ENCODE peak calls at places on chromosomes 5 and 9, in five cellular contexts. One of them, this sample, is unnamed.

GRCh38 chr5:128346038-128346437 is 192.0 kb downstream of the FBN2 start:
- DNase-seq in A549: no peak
- DNase-seq in K562: no peak
- DNase-seq in tibial nerve: no peak
- DNase-seq in stomach: no peak
- DNase-seq in this sample: no peak

GRCh38 chr9:117656007-117656406 is 48.2 kb upstream of the TLR4 start:
- DNase-seq in A549: no peak
- DNase-seq in K562: no peak
- DNase-seq in tibial nerve: no peak
- DNase-seq in stomach: no peak
- DNase-seq in this sample: no peak

GRCh38 chr5:87321605-87322004 is 53.9 kb downstream of the RASA1 start:
- DNase-seq in A549: no peak
- DNase-seq in K562: no peak
- DNase-seq in tibial nerve: no peak
- DNase-seq in stomach: no peak
- DNase-seq in this sample: no peak

GRCh38 chr5:174065528-174066189 is 20.2 kb downstream of the NSG2 start:
- DNase-seq in A549: no peak
- DNase-seq in K562: no peak
- DNase-seq in tibial nerve: no peak
- DNase-seq in stomach: peak; percentile 32
- DNase-seq in this sample: no peak

GRCh38 chr9:115615821-115616665 is 498.1 kb upstream of the TNC start:
- DNase-seq in A549: peak; percentile 82
- DNase-seq in K562: no peak
- DNase-seq in tibial nerve: no peak
- DNase-seq in stomach: no peak
- DNase-seq in this sample: no peak

GRCh38 chr9:129511320-129511900 is 109.5 kb downstream of the C9orf50 start:
- DNase-seq in A549: no peak
- DNase-seq in K562: no peak
- DNase-seq in tibial nerve: no peak
- DNase-seq in stomach: no peak
- DNase-seq in this sample: no peak

GRCh38 chr5:148776780-148777179 is 49.6 kb upstream of the ADRB2 start:
- DNase-seq in A549: peak; percentile 12
- DNase-seq in K562: no peak
- DNase-seq in tibial nerve: no peak
- DNase-seq in stomach: peak; percentile 35
- DNase-seq in this sample: no peak

GRCh38 chr5:3026099-3026498 is 274.6 kb upstream of the IRX2 start:
- DNase-seq in A549: no peak
- DNase-seq in K562: no peak
- DNase-seq in tibial nerve: no peak
- DNase-seq in stomach: no peak
- DNase-seq in this sample: no peak

GRCh38 chr9:20649381-20649780 is 27.1 kb upstream of the MLLT3 start:
- DNase-seq in A549: no peak
- DNase-seq in K562: no peak
- DNase-seq in tibial nerve: no peak
- DNase-seq in stomach: no peak
- DNase-seq in this sample: no peak

DNA sequence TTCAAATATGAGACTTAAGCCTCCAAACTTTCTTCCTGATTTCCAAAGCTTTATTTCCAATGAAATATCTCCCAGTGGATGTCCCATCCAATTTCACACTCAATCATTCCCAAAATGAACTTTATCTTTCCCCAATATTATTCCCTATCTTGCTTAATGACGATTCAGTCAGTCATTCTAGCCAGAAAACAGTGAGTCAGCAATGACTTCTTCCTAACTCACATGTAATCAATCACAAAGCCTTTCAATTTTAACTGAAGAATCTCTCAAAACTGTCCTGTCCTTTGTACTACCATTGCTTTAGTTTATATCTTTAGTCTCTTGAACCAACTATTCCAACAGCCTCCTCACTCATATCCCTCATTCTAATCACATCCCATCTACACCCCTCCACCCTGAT is 34.9 kb downstream of the NSA2 start:
- DNase-seq in A549: no peak
- DNase-seq in K562: no peak
- DNase-seq in tibial nerve: no peak
- DNase-seq in stomach: no peak
- DNase-seq in this sample: no peak
- TF ChIP-seq EP300 in A549: no peak
- TF ChIP-seq EP300 in K562: no peak
- TF ChIP-seq EP300 in tibial nerve: no peak
- TF ChIP-seq EP300 in stomach: no peak
- TF ChIP-seq EP300 in this sample: no peak

DNA sequence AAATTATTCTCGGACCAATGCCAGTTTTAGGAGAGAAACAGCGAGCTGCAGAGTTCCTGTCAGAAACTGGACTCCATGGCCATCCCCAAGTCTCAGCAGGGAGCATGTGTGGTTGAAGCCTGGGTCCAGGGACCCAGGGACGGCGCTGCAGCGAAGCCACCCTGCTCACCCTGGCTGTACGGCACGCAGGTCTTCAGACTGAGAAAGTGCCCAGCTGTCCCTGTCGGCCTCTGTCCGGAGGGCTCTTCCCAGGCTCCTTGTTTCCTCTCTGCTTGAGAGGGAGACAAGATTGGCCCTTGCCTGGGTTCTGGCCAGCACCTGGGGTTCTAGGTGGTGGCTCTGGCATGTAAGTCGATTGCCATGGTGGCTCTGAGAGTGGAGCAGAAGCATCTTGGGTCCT is 26.9 kb downstream of the PTGES2 start:
- DNase-seq in A549: no peak
- DNase-seq in K562: no peak
- DNase-seq in tibial nerve: no peak
- DNase-seq in stomach: no peak
- DNase-seq in this sample: no peak
- H3K4me3 ChIP-seq in A549: no peak overlapping the region
- H3K4me3 ChIP-seq in K562: no peak overlapping the region
- H3K4me3 ChIP-seq in tibial nerve: peak overlapping the region; percentile 41
- H3K4me3 ChIP-seq in stomach: peak overlapping the region; percentile 3
- H3K4me3 ChIP-seq in this sample: peak overlapping the region; percentile 55

GRCh38 chr9:35675732-35676392 is 2.1 kb downstream of the CA9 start:
- DNase-seq in A549: no peak
- DNase-seq in K562: no peak
- DNase-seq in tibial nerve: no peak
- DNase-seq in stomach: peak; percentile 65
- DNase-seq in this sample: no peak
- TF ChIP-seq POLR2A in A549: no peak
- TF ChIP-seq POLR2A in K562: no peak
- TF ChIP-seq POLR2A in tibial nerve: no peak
- TF ChIP-seq POLR2A in stomach: no peak
- TF ChIP-seq POLR2A in this sample: no peak

GRCh38 chr5:6774673-6775327 is 61.6 kb downstream of the TENT4A start:
- DNase-seq in A549: no peak
- DNase-seq in K562: no peak
- DNase-seq in tibial nerve: no peak
- DNase-seq in stomach: no peak
- DNase-seq in this sample: no peak

GRCh38 chr5:6770826-6771607 is 57.8 kb downstream of the TENT4A start:
- DNase-seq in A549: no peak
- DNase-seq in K562: no peak
- DNase-seq in tibial nerve: no peak
- DNase-seq in stomach: no peak
- DNase-seq in this sample: no peak

GRCh38 chr5:6772886-6773285 is 59.7 kb downstream of the TENT4A start:
- DNase-seq in A549: no peak
- DNase-seq in K562: no peak
- DNase-seq in tibial nerve: no peak
- DNase-seq in stomach: no peak
- DNase-seq in this sample: peak; percentile 16

GRCh38 chr5:6775595-6775994 is 62.4 kb downstream of the TENT4A start:
- DNase-seq in A549: no peak
- DNase-seq in K562: no peak
- DNase-seq in tibial nerve: no peak
- DNase-seq in stomach: no peak
- DNase-seq in this sample: peak; percentile 39

DNA sequence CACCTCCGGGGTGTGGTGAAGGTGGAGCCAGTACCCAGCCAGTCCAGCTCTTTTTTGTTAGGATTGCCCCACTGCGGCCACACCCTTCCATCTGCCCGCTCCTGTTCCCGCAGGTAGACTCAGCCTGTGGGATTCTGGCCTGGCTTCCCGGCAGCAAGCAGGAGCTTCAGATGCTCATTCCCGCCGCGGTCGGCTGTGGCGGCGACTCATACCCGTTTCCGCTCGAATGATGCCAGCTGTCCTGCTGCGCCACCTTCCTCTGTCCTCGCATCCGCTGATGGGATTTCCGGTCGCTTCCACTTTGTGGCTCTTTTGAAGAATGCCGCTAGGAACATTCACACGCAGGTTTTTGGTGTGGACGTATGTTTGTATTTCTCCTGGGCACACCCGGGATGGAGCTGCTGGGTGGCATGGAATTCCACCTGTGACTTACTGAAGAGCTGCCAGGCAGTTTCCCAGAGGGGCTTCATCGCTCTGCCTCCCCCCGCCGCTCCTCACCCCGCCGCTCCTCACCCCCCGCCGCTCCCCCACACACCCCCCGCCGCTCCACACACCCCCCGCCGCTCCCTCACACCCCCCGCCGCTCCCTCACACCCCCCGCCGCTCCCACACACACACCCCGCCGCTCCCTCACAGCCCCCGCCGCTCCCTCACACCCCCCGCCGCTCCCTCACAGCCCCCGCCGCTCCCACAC is 60.3 kb downstream of the TENT4A start:
- DNase-seq in A549: peak; percentile 13
- DNase-seq in K562: no peak
- DNase-seq in tibial nerve: no peak
- DNase-seq in stomach: no peak
- DNase-seq in this sample: peak; percentile 33
- TF ChIP-seq EP300 in A549: no peak
- TF ChIP-seq EP300 in K562: no peak
- TF ChIP-seq EP300 in tibial nerve: no peak
- TF ChIP-seq EP300 in stomach: no peak
- TF ChIP-seq EP300 in this sample: no peak

GRCh38 chr5:151678146-151678545 is 8.6 kb downstream of the SPARC start:
- DNase-seq in A549: no peak
- DNase-seq in K562: no peak
- DNase-seq in tibial nerve: no peak
- DNase-seq in stomach: no peak
- DNase-seq in this sample: no peak
- H3K4me3 ChIP-seq in A549: no peak overlapping the region
- H3K4me3 ChIP-seq in K562: no peak overlapping the region
- H3K4me3 ChIP-seq in tibial nerve: no peak overlapping the region
- H3K4me3 ChIP-seq in stomach: no peak overlapping the region
- H3K4me3 ChIP-seq in this sample: no peak overlapping the region

This sample was measured in suprapubic skin.